ENCODE peak calls at places on chromosome 13, in nine cellular contexts. Y is NCI-H82; G is HuH-7.5; B is effector memory CD4-positive, alpha-beta T cell; O is hepatic stellate cell; P is AG08396; X is AG08395; U is keratinocyte; E is neuronal stem cell. Z is an unnamed sample.

GRCh38 chr13:107770541-107770940 is 444.8 kb downstream of the LIG4 start:
- DNase-seq in E (peak), O (no peak), U (no peak), Y (no peak), P (no peak), B (no peak), G (no peak), X (no peak), Z (no peak)

GRCh38 chr13:111488466-111489132 is 168.2 kb downstream of the TEX29 start:
- DNase-seq in P (no peak), E (no peak), O (no peak), X (no peak), B (no peak), G (no peak), U (no peak), Y (no peak), Z (no peak)

GRCh38 chr13:113633485-113633873 is 24.5 kb downstream of the ATP4B start:
- DNase-seq in O (no peak), P (no peak), G (no peak), B (no peak), X (no peak), Y (no peak), U (no peak), E (no peak), Z (no peak)

GRCh38 chr13:112877496-112877895 is 91.5 kb upstream of the MCF2L start:
- DNase-seq in X (no peak), P (no peak), G (no peak), Y (no peak), U (no peak), E (no peak), B (no peak), O (no peak), Z (no peak)

GRCh38 chr13:65112123-65113075 is 2117.7 kb downstream of the PCDH9 start:
- DNase-seq in U (no peak), Y (peak), O (peak), X (peak), B (no peak), P (no peak), G (no peak), E (no peak), Z (no peak)

GRCh38 chr13:73300718-73301425 is 242.1 kb downstream of the KLF5 start:
- DNase-seq in G (peak), P (no peak), O (no peak), X (no peak), Y (no peak), B (no peak), E (no peak), U (no peak), Z (no peak)

GRCh38 chr13:77013853-77014542 is 13.0 kb downstream of the FBXL3 start:
- DNase-seq in B (no peak), O (no peak), P (no peak), E (no peak), Y (no peak), G (no peak), U (no peak), X (no peak), Z (no peak)

GRCh38 chr13:68304287-68304893 is 1074.3 kb upstream of the PCDH9 start:
- DNase-seq in P (peak), Y (peak), E (peak), B (no peak), O (peak), G (no peak), X (peak), U (no peak), Z (no peak)

GRCh38 chr13:59458908-59459579 is 704.7 kb downstream of the DIAPH3 start:
- DNase-seq in B (no peak), E (no peak), X (no peak), U (no peak), G (no peak), O (no peak), Y (no peak), P (no peak), Z (no peak)

GRCh38 chr13:72839831-72840426 is 58.0 kb downstream of the PIBF1 start:
- DNase-seq in Y (peak), P (peak), E (peak), G (peak), B (no peak), U (no peak), X (peak), O (peak), Z (no peak)

GRCh38 chr13:45063261-45063870 is 56.9 kb upstream of the GTF2F2 start:
- DNase-seq in U (no peak), Y (no peak), X (peak), G (no peak), O (no peak), B (no peak), E (no peak), P (peak), Z (no peak)

GRCh38 chr13:95552208-95552538 is 347 bp upstream of the CLDN10 start:
- DNase-seq in G (no peak), X (no peak), O (no peak), Y (no peak), E (no peak), P (no peak), U (no peak), B (no peak), Z (no peak)

GRCh38 chr13:71602327-71602726 is 264.7 kb downstream of the DACH1 start:
- DNase-seq in O (no peak), B (no peak), Y (peak), X (no peak), U (no peak), E (no peak), P (no peak), G (no peak), Z (no peak)

GRCh38 chr13:35472308-35473008 is 4.0 kb downstream of the MAB21L1 start:
- DNase-seq in X (no peak), U (no peak), B (no peak), P (no peak), G (no peak), O (no peak), Y (peak), E (no peak), Z (no peak)

GRCh38 chr13:73702419-73703071 is 431.7 kb downstream of the KLF12 start:
- DNase-seq in E (no peak), G (no peak), X (no peak), B (no peak), O (no peak), P (no peak), Y (no peak), U (no peak), Z (no peak)

GRCh38 chr13:65606622-65607021 is 1623.5 kb downstream of the PCDH9 start:
- DNase-seq in Y (no peak), U (no peak), X (no peak), P (no peak), G (no peak), O (no peak), E (no peak), B (no peak), Z (no peak)

GRCh38 chr13:31956944-31957644 is 74.5 kb upstream of the FRY start:
- DNase-seq in O (no peak), X (no peak), P (peak), E (no peak), G (no peak), Y (no peak), U (no peak), B (no peak), Z (no peak)

GRCh38 chr13:59261928-59262488 is 901.7 kb downstream of the DIAPH3 start:
- DNase-seq in O (no peak), Y (peak), G (no peak), P (peak), U (no peak), X (no peak), B (no peak), E (no peak), Z (no peak)

GRCh38 chr13:44207476-44207875 is 166.1 kb upstream of the SERP2 start:
- DNase-seq in P (no peak), G (no peak), U (no peak), O (no peak), X (no peak), E (no peak), B (no peak), Y (no peak), Z (no peak)

GRCh38 chr13:48296528-48296927 is 7.0 kb upstream of the RB1 start:
- DNase-seq in O (no peak), E (no peak), X (no peak), B (no peak), Y (no peak), G (no peak), P (no peak), U (no peak), Z (no peak)

GRCh38 chr13:111629016-111629415 is 308.6 kb downstream of the TEX29 start:
- DNase-seq in E (no peak), O (no peak), Y (no peak), X (no peak), G (no peak), P (no peak), B (no peak), U (no peak), Z (no peak)

GRCh38 chr13:44236370-44236769 is 137.3 kb upstream of the SERP2 start:
- DNase-seq in X (no peak), O (no peak), E (no peak), P (no peak), G (no peak), Y (no peak), U (no peak), B (no peak), Z (peak)

GRCh38 chr13:101082441-101082840 is 333.9 kb downstream of the NALCN start:
- DNase-seq in Y (no peak), X (no peak), B (no peak), E (no peak), P (no peak), O (no peak), G (no peak), U (no peak), Z (no peak)

GRCh38 chr13:114194853-114195252 is 15.8 kb downstream of the CFAP97D2 start:
- DNase-seq in E (no peak), U (no peak), X (no peak), Y (no peak), P (no peak), B (no peak), G (no peak), O (no peak), Z (no peak)